ENCODE peak calls at places on chromosomes 11 and 22, in nine cellular contexts. Z, N, J, Q, D, H, E, P and A are unnamed samples.

GRCh38 chr11:47216141-47216798 is 1.5 kb downstream of the DDB2 start:
- DNase-seq in Z (peak), N (no peak), J (peak), Q (no peak), D (peak), H (peak), E (no peak), P (peak), A (no peak)

GRCh38 chr11:111476961-111477360 is 35.2 kb downstream of the BTG4 start:
- DNase-seq in Z (no peak), N (no peak), J (no peak), Q (no peak), D (no peak), H (no peak), E (no peak), P (no peak), A (no peak)

GRCh38 chr22:49967333-49968241 is 7.0 kb downstream of the PIM3 start:
- DNase-seq in Z (peak), N (peak), J (no peak), Q (peak), D (no peak), H (peak), E (no peak), P (peak), A (peak)

GRCh38 chr11:17541330-17541885 is 2.8 kb downstream of the USH1C start:
- DNase-seq in Z (no peak), N (no peak), J (no peak), Q (no peak), D (no peak), H (no peak), E (no peak), P (no peak), A (peak)

GRCh38 chr11:72244317-72245231 is 598 bp upstream of the PHOX2A start:
- DNase-seq in Z (no peak), N (no peak), J (no peak), Q (no peak), D (no peak), H (peak), E (no peak), P (no peak), A (no peak)

GRCh38 chr11:14443642-14444041 is 56.0 kb downstream of the COPB1 start:
- DNase-seq in Z (no peak), N (no peak), J (no peak), Q (no peak), D (no peak), H (peak), E (no peak), P (peak), A (no peak)

GRCh38 chr11:14622241-14622954 is 21.2 kb upstream of the PDE3B start:
- DNase-seq in Z (no peak), N (no peak), J (no peak), Q (no peak), D (no peak), H (no peak), E (no peak), P (no peak), A (no peak)

GRCh38 chr11:120400564-120401364 is 64.6 kb downstream of the ARHGEF12 start:
- DNase-seq in Z (no peak), N (no peak), J (peak), Q (no peak), D (peak), H (no peak), E (no peak), P (no peak), A (no peak)

GRCh38 chr11:47356998-47357329 is 4.5 kb upstream of the MYBPC3 start:
- DNase-seq in Z (no peak), N (no peak), J (no peak), Q (no peak), D (no peak), H (no peak), E (no peak), P (no peak), A (no peak)

GRCh38 chr11:78759067-78759466 is 184.4 kb upstream of the NARS2 start:
- DNase-seq in Z (no peak), N (no peak), J (no peak), Q (no peak), D (no peak), H (no peak), E (no peak), P (no peak), A (no peak)

GRCh38 chr11:34656062-34656720 is 35.3 kb downstream of the EHF start:
- DNase-seq in Z (no peak), N (no peak), J (no peak), Q (no peak), D (no peak), H (no peak), E (no peak), P (no peak), A (no peak)

GRCh38 chr11:73288873-73289707 is 17.0 kb downstream of the P2RY6 start:
- DNase-seq in Z (peak), N (no peak), J (peak), Q (no peak), D (peak), H (peak), E (peak), P (peak), A (peak)

GRCh38 chr22:19788661-19789225 is 28.2 kb downstream of the TBX1 start:
- DNase-seq in Z (no peak), N (no peak), J (no peak), Q (no peak), D (no peak), H (no peak), E (no peak), P (no peak), A (no peak)

GRCh38 chr22:19791894-19792293 is 31.3 kb downstream of the TBX1 start:
- DNase-seq in Z (no peak), N (no peak), J (no peak), Q (no peak), D (no peak), H (no peak), E (no peak), P (no peak), A (no peak)

GRCh38 chr22:33504941-33505647 is 415.2 kb downstream of the LARGE1 start:
- DNase-seq in Z (no peak), N (no peak), J (no peak), Q (no peak), D (no peak), H (no peak), E (no peak), P (no peak), A (no peak)

GRCh38 chr22:37485006-37485713 is 1.0 kb downstream of the MFNG start:
- DNase-seq in Z (no peak), N (no peak), J (no peak), Q (no peak), D (no peak), H (no peak), E (no peak), P (no peak), A (no peak)

GRCh38 chr11:119729581-119730346 is 764 bp upstream of the NECTIN1 start:
- DNase-seq in Z (peak), N (no peak), J (peak), Q (peak), D (no peak), H (peak), E (no peak), P (peak), A (peak)

GRCh38 chr11:124670732-124671131 is 2.8 kb downstream of the SIAE start:
- DNase-seq in Z (no peak), N (no peak), J (no peak), Q (no peak), D (no peak), H (no peak), E (no peak), P (no peak), A (no peak)

GRCh38 chr11:33258631-33259184 is 1.5 kb downstream of the HIPK3 start:
- DNase-seq in Z (peak), N (no peak), J (no peak), Q (no peak), D (no peak), H (no peak), E (no peak), P (no peak), A (peak)

GRCh38 chr11:22190827-22191463 is 1.9 kb upstream of the ANO5 start:
- DNase-seq in Z (no peak), N (no peak), J (no peak), Q (no peak), D (peak), H (no peak), E (no peak), P (no peak), A (no peak)

GRCh38 chr11:70255717-70256116 is 14.8 kb upstream of the PPFIA1 start:
- DNase-seq in Z (no peak), N (no peak), J (no peak), Q (no peak), D (no peak), H (no peak), E (no peak), P (no peak), A (no peak)

GRCh38 chr22:47127441-47127871 is 365.0 kb downstream of the TBC1D22A start:
- DNase-seq in Z (no peak), N (no peak), J (no peak), Q (peak), D (no peak), H (no peak), E (no peak), P (no peak), A (no peak)

DNA sequence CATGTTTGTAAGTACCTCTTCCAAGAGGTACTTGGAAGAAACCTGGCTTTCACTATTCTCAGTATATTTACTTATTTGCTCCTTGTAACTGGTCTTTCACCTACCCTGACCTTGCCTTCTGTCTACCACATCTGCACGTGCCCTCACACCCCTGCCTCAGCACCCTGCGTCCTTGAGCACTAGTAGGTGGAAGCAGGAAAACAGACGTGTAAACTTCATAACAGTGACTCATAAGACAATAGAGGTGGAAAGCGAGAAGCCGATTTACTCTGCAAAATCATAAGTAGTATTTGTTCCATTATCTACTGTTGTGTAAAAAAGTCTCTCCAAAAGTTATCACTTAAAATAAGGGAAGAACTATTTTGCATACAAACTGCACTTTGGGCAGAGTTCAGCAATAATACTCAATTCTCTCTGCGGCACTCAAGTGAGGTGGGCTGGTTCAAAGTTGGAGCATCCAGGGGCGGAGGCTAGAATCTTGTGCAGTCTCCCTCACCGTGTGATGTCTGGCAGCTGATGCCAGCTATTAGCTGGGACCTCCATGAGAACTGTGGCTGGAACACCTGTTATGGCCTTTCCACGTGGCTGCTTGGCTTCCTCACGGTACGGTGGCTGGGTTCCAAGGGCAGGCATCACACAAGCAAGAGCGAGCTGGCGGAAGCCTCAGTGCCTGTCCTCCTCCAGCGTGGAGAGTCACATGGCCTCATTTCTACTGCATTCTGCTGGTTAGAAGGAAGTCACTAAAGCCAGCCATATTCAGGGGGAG is 30.4 kb downstream of the PACS1 start:
- DNase-seq in Z (peak), N (peak), J (peak), Q (peak), D (no peak), H (peak), E (no peak), P (peak), A (peak)
- TF ChIP-seq EP300 in Z (no peak), N (no peak), J (no peak), Q (no peak), D (no peak), H (no peak), E (no peak), P (no peak), A (no peak)

GRCh38 chr11:117442049-117442868 is 114.6 kb downstream of the CEP164 start:
- DNase-seq in Z (no peak), N (no peak), J (no peak), Q (no peak), D (no peak), H (no peak), E (no peak), P (no peak), A (no peak)

GRCh38 chr11:117445097-117445658 is 117.5 kb downstream of the CEP164 start:
- DNase-seq in Z (no peak), N (no peak), J (no peak), Q (no peak), D (no peak), H (no peak), E (no peak), P (no peak), A (no peak)

GRCh38 chr11:117442869-117443239 is 115.2 kb downstream of the CEP164 start:
- DNase-seq in Z (no peak), N (no peak), J (no peak), Q (no peak), D (no peak), H (no peak), E (no peak), P (no peak), A (no peak)

GRCh38 chr11:117444256-117445096 is 116.8 kb downstream of the CEP164 start:
- DNase-seq in Z (no peak), N (no peak), J (no peak), Q (no peak), D (no peak), H (peak), E (no peak), P (no peak), A (no peak)

DNA sequence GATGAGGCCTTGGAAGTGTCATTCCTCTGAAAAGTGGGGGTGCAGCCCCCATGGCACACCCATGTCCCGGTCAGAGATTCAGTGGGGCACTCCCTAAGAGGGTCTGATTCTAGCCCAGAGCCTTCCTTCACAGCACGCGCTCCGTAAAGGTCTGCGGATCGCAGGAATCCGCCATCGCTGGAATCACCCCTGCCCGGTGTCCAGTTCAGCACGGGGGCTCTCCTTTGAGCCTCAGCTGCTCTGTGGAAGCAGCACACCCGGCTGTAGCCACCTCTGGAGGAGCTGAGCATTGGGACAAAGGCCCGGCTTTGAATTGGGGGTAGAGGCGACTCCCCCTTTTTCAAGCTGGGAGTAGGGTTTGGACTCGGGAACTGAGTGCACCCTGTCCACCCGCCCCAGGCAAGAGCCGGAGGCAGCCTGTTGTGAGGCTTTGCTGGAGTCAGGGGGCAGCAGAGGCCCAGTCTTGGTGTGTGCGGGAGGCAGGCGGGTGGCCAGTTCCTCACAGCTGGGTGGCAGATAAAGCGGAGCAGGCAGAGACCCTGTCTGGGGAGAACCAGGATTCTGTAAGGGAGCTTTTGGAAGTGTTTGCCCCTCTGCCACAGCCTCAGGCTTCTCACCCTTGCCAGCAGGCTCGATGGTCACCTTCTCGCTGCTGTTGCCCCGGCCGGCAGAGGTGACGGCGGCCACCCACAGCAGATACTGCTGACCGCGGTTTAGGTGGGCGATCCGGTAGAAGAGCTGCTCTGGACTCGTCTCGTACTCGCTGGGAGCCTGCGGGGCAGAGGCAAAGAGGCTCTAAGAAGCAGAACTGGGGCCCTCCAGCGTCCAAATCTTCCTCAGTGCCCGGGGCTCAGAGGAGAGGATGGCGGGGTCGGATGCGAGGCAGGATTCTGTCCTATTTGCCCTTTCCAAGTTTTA is 115.9 kb downstream of the CEP164 start:
- DNase-seq in Z (peak), N (no peak), J (peak), Q (no peak), D (no peak), H (peak), E (peak), P (peak), A (peak)
- TF ChIP-seq EP300 in Z (no peak), N (no peak), J (no peak), Q (no peak), D (no peak), H (no peak), E (no peak), P (no peak), A (no peak)

GRCh38 chr11:12432507-12432906 is 55.1 kb downstream of the PARVA start:
- DNase-seq in Z (no peak), N (no peak), J (no peak), Q (no peak), D (no peak), H (no peak), E (no peak), P (no peak), A (no peak)
- TF ChIP-seq EP300 in Z (no peak), N (no peak), J (no peak), Q (no peak), D (no peak), H (no peak), E (no peak), P (no peak), A (no peak)

DNA sequence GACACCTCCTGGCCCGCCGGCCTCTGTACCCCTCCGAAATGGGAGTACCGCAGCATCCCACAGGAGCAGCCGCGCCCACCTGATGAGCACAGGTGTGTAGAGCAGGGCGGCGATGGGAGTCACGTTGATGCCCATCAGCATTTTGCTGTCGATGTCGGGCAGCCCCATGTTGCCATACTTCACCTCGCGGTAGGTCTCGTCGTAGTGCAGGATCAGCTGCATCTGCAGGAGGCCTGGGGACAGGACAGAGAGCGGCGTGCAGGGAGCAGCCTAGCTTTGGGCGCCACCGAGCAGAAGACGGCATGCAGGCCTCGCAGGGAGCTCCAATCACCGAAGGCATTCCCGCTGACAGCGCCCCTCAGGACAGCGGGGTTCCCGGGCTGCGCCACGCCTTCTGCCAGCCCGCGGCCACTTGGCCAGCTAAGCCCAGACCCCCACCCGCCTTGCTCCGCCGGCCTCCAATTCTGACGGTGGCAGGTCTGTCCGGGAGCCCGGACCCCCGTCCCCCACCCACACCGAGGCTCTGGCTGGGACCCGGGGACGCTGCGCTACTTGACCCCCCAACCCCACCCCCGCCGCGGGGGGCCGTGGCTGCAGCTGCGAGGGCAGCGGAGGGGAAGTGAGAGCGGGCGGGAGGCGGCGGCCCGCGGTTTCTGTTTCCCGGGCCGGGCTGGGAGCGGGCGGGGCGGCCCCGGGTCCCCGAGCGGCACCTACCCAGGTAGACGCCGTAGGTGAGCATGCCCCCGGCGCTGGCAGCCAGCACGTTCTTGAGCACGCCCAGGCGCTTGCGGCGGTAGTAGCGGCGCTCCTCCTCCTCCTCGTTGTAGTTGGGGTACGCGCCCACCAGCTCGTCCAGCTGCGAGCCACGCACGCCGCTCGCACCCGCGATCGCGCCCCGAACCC is 703 bp downstream of the UNC93B1 start:
- DNase-seq in Z (no peak), N (no peak), J (no peak), Q (peak), D (no peak), H (peak), E (peak), P (peak), A (no peak)
- TF ChIP-seq EP300 in Z (no peak), N (no peak), J (no peak), Q (no peak), D (no peak), H (no peak), E (no peak), P (no peak), A (no peak)